ENCODE peak calls at places on chromosomes 3 and 15, in five cellular contexts. Q is gastrocnemius medialis, L is tibial artery, U is A549, A is NB4. W is an unnamed sample.

GRCh38 chr3:122880624-122881023 is 85.8 kb downstream of the SLC49A4 start:
- DNase-seq in U (no peak), L (no peak), Q (no peak), A (no peak), W (no peak)

GRCh38 chr15:64163662-64164362 is 990 bp upstream of the PPIB start:
- DNase-seq in L (peak), Q (peak), A (peak), U (no peak), W (no peak)

GRCh38 chr3:11580645-11581044 is 63.1 kb downstream of the VGLL4 start:
- DNase-seq in Q (no peak), L (no peak), A (no peak), U (no peak), W (no peak)

GRCh38 chr3:101687142-101687931 is 819 bp upstream of the RPL24 start:
- DNase-seq in A (no peak), U (peak), Q (no peak), L (no peak), W (no peak)

GRCh38 chr3:10625307-10625706 is 119.9 kb upstream of the ATP2B2 start:
- DNase-seq in L (no peak), A (no peak), U (no peak), Q (no peak), W (no peak)

GRCh38 chr3:5239602-5240001 is 52.1 kb downstream of the EDEM1 start:
- DNase-seq in A (no peak), U (no peak), Q (no peak), L (no peak), W (no peak)

GRCh38 chr3:155492841-155493240 is 199.4 kb upstream of the STRIT1 start:
- DNase-seq in Q (no peak), U (no peak), L (no peak), A (no peak), W (no peak)

GRCh38 chr3:128180913-128181312 is 27.6 kb downstream of the EEFSEC start:
- DNase-seq in U (no peak), L (no peak), A (no peak), Q (peak), W (no peak)

GRCh38 chr3:85560088-85560790 is 601.5 kb downstream of the CADM2 start:
- DNase-seq in A (no peak), U (no peak), Q (peak), L (peak), W (no peak)

DNA sequence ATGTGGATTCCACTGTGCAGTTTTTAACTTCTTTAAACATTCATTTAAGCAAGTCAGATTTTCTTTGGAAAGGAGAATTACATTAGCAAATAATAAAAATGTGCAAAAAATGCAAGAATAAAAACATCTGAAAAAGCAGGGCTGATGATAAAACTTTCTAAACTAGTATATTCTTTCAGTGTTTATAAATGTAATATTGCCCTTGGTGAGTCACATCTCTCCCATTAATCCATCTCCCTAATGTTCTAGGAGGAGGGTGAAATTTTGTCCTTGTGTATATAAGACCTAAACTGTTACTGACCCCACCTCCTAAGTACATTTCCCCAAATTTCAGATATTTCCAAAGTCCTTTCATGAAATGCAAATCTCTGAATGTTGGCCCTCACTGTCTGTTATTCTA is 28.5 kb upstream of the DCUN1D1 start:
- DNase-seq in Q (no peak), L (no peak), U (no peak), A (no peak), W (no peak)
- TF ChIP-seq CTCF in Q (no peak), L (no peak), U (no peak), A (no peak), W (no peak)

GRCh38 chr3:173737167-173737808 is 339.7 kb downstream of the NLGN1 start:
- DNase-seq in Q (no peak), A (no peak), L (no peak), U (no peak), W (no peak)

GRCh38 chr3:173730391-173730790 is 332.8 kb downstream of the NLGN1 start:
- DNase-seq in U (no peak), Q (no peak), L (no peak), A (no peak), W (no peak)

GRCh38 chr3:173732237-173732636 is 334.7 kb downstream of the NLGN1 start:
- DNase-seq in L (no peak), A (no peak), U (no peak), Q (no peak), W (no peak)

DNA sequence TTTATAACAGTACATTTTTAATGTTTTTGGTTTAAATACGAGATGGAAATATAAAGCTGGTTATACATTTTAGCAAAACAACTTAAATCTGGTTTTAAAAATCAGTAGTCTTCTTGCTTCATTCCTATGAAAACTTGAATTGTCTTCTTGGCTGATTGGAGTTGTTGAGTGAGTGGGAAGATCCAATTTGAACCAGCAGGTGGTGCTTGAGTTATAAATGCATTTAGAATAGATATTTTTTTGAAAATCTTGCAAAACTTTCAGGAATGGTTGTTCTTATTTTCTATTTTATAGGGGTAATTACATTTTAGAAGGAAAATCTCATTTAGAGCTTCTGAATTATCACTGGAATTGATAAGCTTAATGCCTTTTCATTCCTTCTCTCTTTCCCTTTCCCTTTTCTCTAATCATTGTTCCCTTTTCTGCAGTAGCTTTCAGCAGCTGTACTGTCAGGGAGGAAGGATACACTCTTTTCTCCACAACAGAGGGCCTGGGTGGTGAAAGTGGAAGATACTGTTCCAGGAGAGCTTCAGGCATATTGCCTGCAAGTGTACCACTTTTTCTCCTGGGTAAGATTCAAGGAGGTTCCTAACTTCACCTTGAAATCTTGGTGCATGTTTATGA is 335.6 kb downstream of the NLGN1 start:
- DNase-seq in L (no peak), Q (no peak), U (peak), A (peak), W (no peak)
- TF ChIP-seq CTCF in L (peak), Q (no peak), U (no peak), A (peak), W (peak)

GRCh38 chr15:96466548-96466947 is 136.0 kb downstream of the NR2F2 start:
- DNase-seq in Q (no peak), U (no peak), A (no peak), L (no peak), W (no peak)

GRCh38 chr15:96457852-96458251 is 127.4 kb downstream of the NR2F2 start:
- DNase-seq in U (no peak), A (no peak), L (no peak), Q (no peak), W (no peak)

GRCh38 chr15:96460106-96460505 is 129.6 kb downstream of the NR2F2 start:
- DNase-seq in U (no peak), Q (no peak), A (no peak), L (no peak), W (no peak)

GRCh38 chr15:96463376-96463775 is 132.9 kb downstream of the NR2F2 start:
- DNase-seq in Q (no peak), U (no peak), L (no peak), A (no peak), W (no peak)

GRCh38 chr15:96462768-96463167 is 132.3 kb downstream of the NR2F2 start:
- DNase-seq in Q (no peak), U (no peak), L (no peak), A (no peak), W (no peak)
- TF ChIP-seq CTCF in Q (no peak), U (no peak), L (no peak), A (no peak), W (no peak)

GRCh38 chr3:54374214-54374855 is 252.0 kb downstream of the CACNA2D3 start:
- DNase-seq in A (peak), Q (no peak), U (peak), L (no peak), W (peak)
- TF ChIP-seq CTCF in A (peak), Q (peak), U (peak), L (peak), W (peak)

DNA sequence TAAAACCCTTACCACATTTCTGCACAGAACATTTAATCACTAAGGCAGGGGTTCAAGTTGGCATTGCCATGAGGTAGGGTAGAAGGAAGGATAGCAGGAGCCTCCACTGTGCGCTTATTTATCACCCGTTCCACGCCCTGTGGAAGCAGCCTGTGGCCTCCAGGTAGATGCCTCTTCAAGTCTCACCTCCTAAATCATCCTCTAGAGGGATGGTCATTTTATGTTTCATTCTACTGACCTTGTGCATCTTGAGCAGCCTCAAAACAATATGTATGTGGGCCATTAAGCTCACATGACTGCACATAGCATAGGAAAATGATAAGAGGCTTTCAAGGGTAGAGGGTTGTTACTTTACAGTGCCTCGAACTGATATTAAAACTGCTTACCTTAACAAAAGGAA is 546.2 kb downstream of the GRM7 start:
- DNase-seq in L (no peak), U (peak), A (no peak), Q (no peak), W (no peak)
- TF ChIP-seq CTCF in L (no peak), U (no peak), A (no peak), Q (no peak), W (no peak)

GRCh38 chr3:143700431-143700975 is 147.8 kb downstream of the SLC9A9 start:
- DNase-seq in Q (no peak), U (no peak), A (no peak), L (no peak), W (no peak)
- TF ChIP-seq CTCF in Q (no peak), U (no peak), A (no peak), L (no peak), W (no peak)

GRCh38 chr15:82111918-82112317 is 66.1 kb upstream of the MEX3B start:
- DNase-seq in A (no peak), Q (no peak), U (no peak), L (no peak), W (no peak)

GRCh38 chr15:82105458-82106205 is 59.8 kb upstream of the MEX3B start:
- DNase-seq in L (no peak), U (no peak), A (no peak), Q (no peak), W (no peak)

GRCh38 chr15:82110144-82110543 is 64.3 kb upstream of the MEX3B start:
- DNase-seq in Q (no peak), U (no peak), A (no peak), L (no peak), W (no peak)

GRCh38 chr15:82106671-82107070 is 60.9 kb upstream of the MEX3B start:
- DNase-seq in A (no peak), L (no peak), U (no peak), Q (no peak), W (no peak)

DNA sequence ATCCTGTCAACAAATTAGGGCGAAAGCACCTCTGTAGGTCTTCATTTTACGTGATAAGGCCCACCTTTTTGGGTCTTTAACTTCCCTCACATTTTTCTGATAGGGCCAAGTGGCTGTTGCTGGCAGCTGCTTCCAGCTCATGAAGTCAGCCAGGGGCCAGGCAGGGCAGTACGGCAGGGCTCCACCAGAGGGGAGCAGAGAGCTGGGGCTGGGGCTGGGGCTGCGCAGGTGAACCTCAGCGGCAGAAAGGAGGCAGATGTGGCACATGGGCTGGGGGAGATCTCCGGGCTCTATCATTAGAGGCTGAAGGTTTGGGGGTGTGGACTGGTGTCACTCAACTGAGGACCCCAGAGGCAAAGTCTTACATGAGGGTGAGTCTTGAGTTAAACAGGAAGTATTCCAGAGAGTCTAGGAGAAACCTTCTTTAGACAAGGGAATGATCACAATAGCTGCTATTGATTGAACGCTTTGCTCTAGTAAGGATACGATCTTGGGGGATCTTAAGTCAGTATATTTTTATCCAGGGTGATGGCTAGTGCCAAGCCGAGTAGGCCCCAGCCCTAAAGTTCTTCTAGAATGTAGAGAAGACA is 62.8 kb upstream of the MEX3B start:
- DNase-seq in U (peak), A (peak), Q (peak), L (peak), W (peak)
- TF ChIP-seq CTCF in U (peak), A (peak), Q (peak), L (peak), W (peak)